ENCODE peak calls at places on chromosome 19, in four cellular contexts. R, T, H and W are unnamed samples.

GRCh38 chr19:17538684-17539287 is 16.7 kb upstream of the COLGALT1 start:
- DNase-seq in T (no peak), R (no peak), H (no peak), W (no peak)

GRCh38 chr19:55638864-55639359 is 1.9 kb upstream of the ZNF580 start:
- DNase-seq in H (no peak), R (peak), T (no peak), W (no peak)

GRCh38 chr19:52226652-52227051 is 36.8 kb downstream of the PPP2R1A start:
- DNase-seq in H (no peak), T (no peak), R (no peak), W (no peak)

GRCh38 chr19:47068876-47069406 is 20.5 kb upstream of the TMEM160 start:
- DNase-seq in H (no peak), R (no peak), T (no peak), W (no peak)

GRCh38 chr19:17020823-17021222 is 5.8 kb downstream of the CPAMD8 start:
- DNase-seq in R (no peak), T (no peak), H (no peak), W (no peak)

GRCh38 chr19:2303209-2303798 is 4.7 kb downstream of the LINGO3 start:
- DNase-seq in T (no peak), R (no peak), H (no peak), W (no peak)

GRCh38 chr19:48061401-48062344 is 17.8 kb upstream of the CABP5 start:
- DNase-seq in T (no peak), R (no peak), H (no peak), W (no peak)

GRCh38 chr19:41702208-41702651 is 6.2 kb upstream of the CEACAM5 start:
- DNase-seq in R (peak), T (no peak), H (no peak), W (no peak)

GRCh38 chr19:16222806-16223205 is 25.1 kb downstream of the AP1M1 start:
- DNase-seq in H (no peak), R (peak), T (no peak), W (no peak)

GRCh38 chr19:4695224-4695731 is 25.1 kb upstream of the MYDGF start:
- DNase-seq in T (no peak), H (no peak), R (no peak), W (no peak)